ENCODE peak calls at places on chromosomes 4 and X, in six cellular contexts. L is kidney, H is nephron progenitor cell, B is cardiac fibroblast, T is Calu3, I is retina. D is an unnamed sample.
A peak's percentile ranks its signal among the peaks of the same experiment; 100 is the strongest.

GRCh38 chr4:186030795-186031194 is 38.2 kb upstream of the TLR3 start:
- DNase-seq in L (no peak), H (no peak), B (no peak), T (no peak), I (peak; percentile 34), D (no peak)

GRCh38 chr4:174873931-174874330 is 44.2 kb upstream of the ADAM29 start:
- DNase-seq in L (no peak), H (no peak), B (peak; percentile 1), T (peak; percentile 51), I (no peak), D (no peak)

GRCh38 chrX:116009871-116010710 is 160.5 kb upstream of the AGTR2 start:
- DNase-seq in L (no peak), H (no peak), B (no peak), T (peak; percentile 3), I (no peak), D (peak; percentile 14)

GRCh38 chrX:108022491-108023089 is 22.3 kb upstream of the VSIG1 start:
- DNase-seq in L (no peak), H (no peak), B (peak; percentile 57), T (no peak), I (no peak), D (no peak)

GRCh38 chrX:49884290-49884862 is 5.1 kb downstream of the USP27X start:
- DNase-seq in L (no peak), H (peak; percentile 60), B (peak; percentile 61), T (peak; percentile 78), I (peak; percentile 34), D (peak; percentile 70)

GRCh38 chrX:119605739-119606507 is at the start of gene NKRF:
- DNase-seq in L (peak; percentile 96), H (peak; percentile 85), B (peak; percentile 94), T (peak; percentile 89), I (peak; percentile 92), D (peak; percentile 78)

GRCh38 chrX:109345866-109346265 is 136.0 kb downstream of the GUCY2F start:
- DNase-seq in L (no peak), H (no peak), B (no peak), T (no peak), I (no peak), D (no peak)

GRCh38 chr4:1045595-1046201 is 34.3 kb downstream of the FGFRL1 start:
- DNase-seq in L (peak; percentile 74), H (no peak), B (no peak), T (no peak), I (peak; percentile 6), D (no peak)

GRCh38 chr4:29970626-29971025 is 749.5 kb upstream of the PCDH7 start:
- DNase-seq in L (no peak), H (no peak), B (no peak), T (no peak), I (no peak), D (no peak)

GRCh38 chrX:136067946-136068345 is 79.4 kb upstream of the FHL1 start:
- DNase-seq in L (no peak), H (no peak), B (no peak), T (no peak), I (no peak), D (no peak)

GRCh38 chr4:181637186-181638105 is 605.8 kb upstream of the TENM3 start:
- DNase-seq in L (no peak), H (no peak), B (peak; percentile 62), T (no peak), I (no peak), D (no peak)

D was measured in HuH-7.